ENCODE peak calls at places on chromosome 16, in five cellular contexts. One of them, this sample, is unnamed.

GRCh38 chr16:12186774-12187335 is 210.3 kb downstream of the SNX29 start:
- DNase-seq in heart right ventricle: no peak
- DNase-seq in Caco-2: no peak
- DNase-seq in transverse colon: no peak
- DNase-seq in MG63: no peak
- DNase-seq in this sample: no peak

GRCh38 chr16:70730944-70731343 is 45.1 kb upstream of the MTSS2 start:
- DNase-seq in heart right ventricle: peak; percentile 42
- DNase-seq in Caco-2: no peak
- DNase-seq in transverse colon: no peak
- DNase-seq in MG63: peak; percentile 80
- DNase-seq in this sample: no peak

GRCh38 chr16:69924777-69925191 is 26.4 kb upstream of the CLEC18A start:
- DNase-seq in heart right ventricle: peak; percentile 80
- DNase-seq in Caco-2: no peak
- DNase-seq in transverse colon: no peak
- DNase-seq in MG63: peak; percentile 58
- DNase-seq in this sample: peak; percentile 92

GRCh38 chr16:3577302-3577752 is at the start of gene NLRC3:
- DNase-seq in heart right ventricle: no peak
- DNase-seq in Caco-2: no peak
- DNase-seq in transverse colon: peak; percentile 28
- DNase-seq in MG63: no peak
- DNase-seq in this sample: no peak

GRCh38 chr16:27237229-27238015 is 31.1 kb downstream of the NSMCE1 start:
- DNase-seq in heart right ventricle: no peak
- DNase-seq in Caco-2: no peak
- DNase-seq in transverse colon: no peak
- DNase-seq in MG63: no peak
- DNase-seq in this sample: no peak

GRCh38 chr16:2143874-2144485 is 4.4 kb upstream of the RAB26 start:
- DNase-seq in heart right ventricle: no peak
- DNase-seq in Caco-2: no peak
- DNase-seq in transverse colon: no peak
- DNase-seq in MG63: no peak
- DNase-seq in this sample: no peak

GRCh38 chr16:22948603-22949368 is 134.8 kb downstream of the HS3ST2 start:
- DNase-seq in heart right ventricle: peak; percentile 68
- DNase-seq in Caco-2: peak; percentile 67
- DNase-seq in transverse colon: peak; percentile 69
- DNase-seq in MG63: peak; percentile 59
- DNase-seq in this sample: peak; percentile 57

GRCh38 chr16:86962913-86963312 is 354.3 kb downstream of the C16orf95 start:
- DNase-seq in heart right ventricle: no peak
- DNase-seq in Caco-2: no peak
- DNase-seq in transverse colon: no peak
- DNase-seq in MG63: no peak
- DNase-seq in this sample: no peak

GRCh38 chr16:85459529-85460251 is 153.4 kb upstream of the GSE1 start:
- DNase-seq in heart right ventricle: no peak
- DNase-seq in Caco-2: no peak
- DNase-seq in transverse colon: peak; percentile 64
- DNase-seq in MG63: no peak
- DNase-seq in this sample: peak; percentile 47

GRCh38 chr16:21598676-21599157 is 660 bp upstream of the METTL9 start:
- DNase-seq in heart right ventricle: no peak
- DNase-seq in Caco-2: peak; percentile 18
- DNase-seq in transverse colon: peak; percentile 31
- DNase-seq in MG63: no peak
- DNase-seq in this sample: peak; percentile 37

GRCh38 chr16:68936729-68937631 is 93.6 kb downstream of the TANGO6 start:
- DNase-seq in heart right ventricle: no peak
- DNase-seq in Caco-2: no peak
- DNase-seq in transverse colon: no peak
- DNase-seq in MG63: peak; percentile 1
- DNase-seq in this sample: peak; percentile 47

GRCh38 chr16:57185446-57185944 is 344 bp downstream of the PSME3IP1 start:
- DNase-seq in heart right ventricle: peak; percentile 53
- DNase-seq in Caco-2: no peak
- DNase-seq in transverse colon: peak; percentile 50
- DNase-seq in MG63: peak; percentile 83
- DNase-seq in this sample: peak; percentile 68

GRCh38 chr16:47461598-47462266 is 601 bp downstream of the PHKB start:
- DNase-seq in heart right ventricle: peak; percentile 36
- DNase-seq in Caco-2: peak; percentile 37
- DNase-seq in transverse colon: peak; percentile 26
- DNase-seq in MG63: no peak
- DNase-seq in this sample: peak; percentile 38

GRCh38 chr16:56974549-56975300 is 13.0 kb downstream of the CETP start:
- DNase-seq in heart right ventricle: no peak
- DNase-seq in Caco-2: no peak
- DNase-seq in transverse colon: no peak
- DNase-seq in MG63: no peak
- DNase-seq in this sample: no peak

GRCh38 chr16:89067677-89068076 is 26.0 kb upstream of the ACSF3 start:
- DNase-seq in heart right ventricle: no peak
- DNase-seq in Caco-2: no peak
- DNase-seq in transverse colon: peak; percentile 71
- DNase-seq in MG63: no peak
- DNase-seq in this sample: peak; percentile 3

GRCh38 chr16:89257281-89257731 is 39.8 kb downstream of the ZNF778 start:
- DNase-seq in heart right ventricle: no peak
- DNase-seq in Caco-2: peak; percentile 69
- DNase-seq in transverse colon: no peak
- DNase-seq in MG63: no peak
- DNase-seq in this sample: no peak

GRCh38 chr16:47311738-47312505 is 148.9 kb downstream of the ITFG1 start:
- DNase-seq in heart right ventricle: no peak
- DNase-seq in Caco-2: no peak
- DNase-seq in transverse colon: no peak
- DNase-seq in MG63: peak; percentile 0
- DNase-seq in this sample: peak; percentile 8

GRCh38 chr16:59170065-59170712 is 436.1 kb upstream of the GOT2 start:
- DNase-seq in heart right ventricle: no peak
- DNase-seq in Caco-2: no peak
- DNase-seq in transverse colon: no peak
- DNase-seq in MG63: no peak
- DNase-seq in this sample: no peak

GRCh38 chr16:5506021-5506420 is 408.4 kb upstream of the EEF2KMT start:
- DNase-seq in heart right ventricle: no peak
- DNase-seq in Caco-2: no peak
- DNase-seq in transverse colon: no peak
- DNase-seq in MG63: no peak
- DNase-seq in this sample: no peak

GRCh38 chr16:14955546-14956231 is 18.4 kb downstream of the NPIPA1 start:
- DNase-seq in heart right ventricle: peak; percentile 83
- DNase-seq in Caco-2: no peak
- DNase-seq in transverse colon: no peak
- DNase-seq in MG63: no peak
- DNase-seq in this sample: no peak

GRCh38 chr16:63789603-63790002 is 1332.3 kb downstream of the CDH11 start:
- DNase-seq in heart right ventricle: no peak
- DNase-seq in Caco-2: no peak
- DNase-seq in transverse colon: no peak
- DNase-seq in MG63: no peak
- DNase-seq in this sample: no peak

GRCh38 chr16:88130681-88131080 is 179.4 kb downstream of the BANP start:
- DNase-seq in heart right ventricle: no peak
- DNase-seq in Caco-2: no peak
- DNase-seq in transverse colon: no peak
- DNase-seq in MG63: no peak
- DNase-seq in this sample: no peak

GRCh38 chr16:27330542-27330941 is 16.8 kb downstream of the IL4R start:
- DNase-seq in heart right ventricle: peak; percentile 84
- DNase-seq in Caco-2: no peak
- DNase-seq in transverse colon: peak; percentile 65
- DNase-seq in MG63: peak; percentile 93
- DNase-seq in this sample: no peak

GRCh38 chr16:57609541-57610401 is 18.7 kb upstream of the ADGRG1 start:
- DNase-seq in heart right ventricle: peak; percentile 48
- DNase-seq in Caco-2: no peak
- DNase-seq in transverse colon: peak; percentile 56
- DNase-seq in MG63: no peak
- DNase-seq in this sample: no peak

GRCh38 chr16:50210266-50211038 is 55.9 kb upstream of the ADCY7 start:
- DNase-seq in heart right ventricle: peak; percentile 82
- DNase-seq in Caco-2: peak; percentile 80
- DNase-seq in transverse colon: peak; percentile 82
- DNase-seq in MG63: peak; percentile 69
- DNase-seq in this sample: peak; percentile 96

GRCh38 chr16:11386791-11387546 is 41.7 kb downstream of the RMI2 start:
- DNase-seq in heart right ventricle: no peak
- DNase-seq in Caco-2: no peak
- DNase-seq in transverse colon: no peak
- DNase-seq in MG63: peak; percentile 32
- DNase-seq in this sample: peak; percentile 69

GRCh38 chr16:58418601-58419000 is 26.3 kb downstream of the GINS3 start:
- DNase-seq in heart right ventricle: peak; percentile 76
- DNase-seq in Caco-2: no peak
- DNase-seq in transverse colon: no peak
- DNase-seq in MG63: peak; percentile 100
- DNase-seq in this sample: no peak

GRCh38 chr16:73268311-73268997 is 220.5 kb upstream of the ZFHX3 start:
- DNase-seq in heart right ventricle: no peak
- DNase-seq in Caco-2: peak; percentile 34
- DNase-seq in transverse colon: no peak
- DNase-seq in MG63: peak; percentile 9
- DNase-seq in this sample: peak; percentile 6

GRCh38 chr16:81885976-81886586 is 107.0 kb downstream of the PLCG2 start:
- DNase-seq in heart right ventricle: no peak
- DNase-seq in Caco-2: peak; percentile 65
- DNase-seq in transverse colon: no peak
- DNase-seq in MG63: no peak
- DNase-seq in this sample: peak; percentile 38

GRCh38 chr16:54647731-54648221 is 282.9 kb upstream of the IRX5 start:
- DNase-seq in heart right ventricle: no peak
- DNase-seq in Caco-2: no peak
- DNase-seq in transverse colon: no peak
- DNase-seq in MG63: peak; percentile 88
- DNase-seq in this sample: no peak

GRCh38 chr16:82628741-82629140 is 2.0 kb downstream of the CDH13 start:
- DNase-seq in heart right ventricle: no peak
- DNase-seq in Caco-2: no peak
- DNase-seq in transverse colon: no peak
- DNase-seq in MG63: no peak
- DNase-seq in this sample: no peak

GRCh38 chr16:27762441-27762840 is 212.5 kb downstream of the KATNIP start:
- DNase-seq in heart right ventricle: no peak
- DNase-seq in Caco-2: no peak
- DNase-seq in transverse colon: no peak
- DNase-seq in MG63: peak; percentile 77
- DNase-seq in this sample: no peak

GRCh38 chr16:56588781-56589140 is 567 bp upstream of the MT3 start:
- DNase-seq in heart right ventricle: no peak
- DNase-seq in Caco-2: no peak
- DNase-seq in transverse colon: no peak
- DNase-seq in MG63: no peak
- DNase-seq in this sample: no peak

GRCh38 chr16:12406840-12407690 is 396.6 kb downstream of the CPPED1 start:
- DNase-seq in heart right ventricle: no peak
- DNase-seq in Caco-2: no peak
- DNase-seq in transverse colon: no peak
- DNase-seq in MG63: no peak
- DNase-seq in this sample: no peak

GRCh38 chr16:85274924-85275323 is 162.7 kb upstream of the CIBAR2 start:
- DNase-seq in heart right ventricle: no peak
- DNase-seq in Caco-2: no peak
- DNase-seq in transverse colon: no peak
- DNase-seq in MG63: no peak
- DNase-seq in this sample: no peak

GRCh38 chr16:30011505-30012480 is 966 bp upstream of the DOC2A start:
- DNase-seq in heart right ventricle: no peak
- DNase-seq in Caco-2: no peak
- DNase-seq in transverse colon: no peak
- DNase-seq in MG63: no peak
- DNase-seq in this sample: no peak
- H3K9me3 ChIP-seq in heart right ventricle: no peaks in the 10 kb centered on the region
- H3K9me3 ChIP-seq in Caco-2: no peaks in the 10 kb centered on the region
- H3K9me3 ChIP-seq in transverse colon: no peaks in the 10 kb centered on the region
- H3K9me3 ChIP-seq in MG63: no peaks in the 10 kb centered on the region
- H3K9me3 ChIP-seq in this sample: no peaks in the 10 kb centered on the region

GRCh38 chr16:677306-678190 is 2.1 kb downstream of the RHBDL1 start:
- DNase-seq in heart right ventricle: no peak
- DNase-seq in Caco-2: no peak
- DNase-seq in transverse colon: no peak
- DNase-seq in MG63: no peak
- DNase-seq in this sample: no peak
- H3K4me3 ChIP-seq in heart right ventricle: no peak overlapping the region
- H3K4me3 ChIP-seq in Caco-2: no peak overlapping the region
- H3K4me3 ChIP-seq in transverse colon: no peak overlapping the region
- H3K4me3 ChIP-seq in MG63: no peak overlapping the region
- H3K4me3 ChIP-seq in this sample: no peak overlapping the region

DNA sequence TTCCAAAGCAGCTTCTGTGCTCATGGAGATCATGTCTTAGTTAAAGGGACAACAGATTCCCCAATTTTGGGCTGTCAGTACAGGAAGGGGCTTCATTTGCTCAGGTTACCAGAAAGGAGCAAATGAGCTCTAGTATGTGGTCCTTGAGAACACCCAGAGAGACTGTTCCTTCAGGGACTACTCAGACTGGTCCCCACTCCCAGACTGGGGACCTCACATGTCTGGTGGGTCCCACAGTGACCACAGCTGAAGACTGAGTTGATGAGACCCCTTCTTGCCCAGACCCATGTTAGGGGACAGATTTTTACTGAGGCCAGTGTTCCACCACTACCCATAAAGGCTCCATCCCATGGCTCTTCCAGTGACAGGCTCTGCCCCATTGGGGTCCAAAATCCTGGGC is 1695.2 kb downstream of the TP53TG3F start:
- DNase-seq in heart right ventricle: no peak
- DNase-seq in Caco-2: no peak
- DNase-seq in transverse colon: no peak
- DNase-seq in MG63: no peak
- DNase-seq in this sample: no peak
- H3K9me3 ChIP-seq in heart right ventricle: peaks cover 2% of the 10 kb centered on the region
- H3K9me3 ChIP-seq in Caco-2: no peaks in the 10 kb centered on the region
- H3K9me3 ChIP-seq in transverse colon: peaks cover 8% of the 10 kb centered on the region
- H3K9me3 ChIP-seq in MG63: no peaks in the 10 kb centered on the region
- H3K9me3 ChIP-seq in this sample: no peaks in the 10 kb centered on the region

GRCh38 chr16:7452090-7452489 is 119.4 kb downstream of the RBFOX1 start:
- DNase-seq in heart right ventricle: no peak
- DNase-seq in Caco-2: no peak
- DNase-seq in transverse colon: no peak
- DNase-seq in MG63: no peak
- DNase-seq in this sample: no peak
- H3K4me3 ChIP-seq in heart right ventricle: no peak overlapping the region
- H3K4me3 ChIP-seq in Caco-2: no peak overlapping the region
- H3K4me3 ChIP-seq in transverse colon: no peak overlapping the region
- H3K4me3 ChIP-seq in MG63: no peak overlapping the region
- H3K4me3 ChIP-seq in this sample: no peak overlapping the region

GRCh38 chr16:35174006-35174405 is 1714.6 kb downstream of the TP53TG3F start:
- DNase-seq in heart right ventricle: no peak
- DNase-seq in Caco-2: no peak
- DNase-seq in transverse colon: no peak
- DNase-seq in MG63: no peak
- DNase-seq in this sample: no peak
- H3K9me3 ChIP-seq in heart right ventricle: no peaks in the 10 kb centered on the region
- H3K9me3 ChIP-seq in Caco-2: no peaks in the 10 kb centered on the region
- H3K9me3 ChIP-seq in transverse colon: peaks cover 3% of the 10 kb centered on the region
- H3K9me3 ChIP-seq in MG63: no peaks in the 10 kb centered on the region
- H3K9me3 ChIP-seq in this sample: no peaks in the 10 kb centered on the region

GRCh38 chr16:694863-695354 is 4.7 kb upstream of the WDR24 start:
- DNase-seq in heart right ventricle: no peak
- DNase-seq in Caco-2: no peak
- DNase-seq in transverse colon: no peak
- DNase-seq in MG63: no peak
- DNase-seq in this sample: no peak
- H3K4me3 ChIP-seq in heart right ventricle: no peak overlapping the region
- H3K4me3 ChIP-seq in Caco-2: peak overlapping the region; percentile 51
- H3K4me3 ChIP-seq in transverse colon: peak overlapping the region; percentile 32
- H3K4me3 ChIP-seq in MG63: no peak overlapping the region
- H3K4me3 ChIP-seq in this sample: no peak overlapping the region

This sample was measured in cardiac muscle cell.